ENCODE peak calls at places on chromosome 21, in five cellular contexts. L is K562, M is SK-N-SH, Z is GM12878, C is HepG2. R is an unnamed sample.

GRCh38 chr21:23699402-23699801 is 1907.9 kb downstream of the MRPL39 start:
- DNase-seq in Z (no peak), M (no peak), C (no peak), L (no peak), R (no peak)

GRCh38 chr21:32977216-32977615 is 48.5 kb upstream of the OLIG2 start:
- DNase-seq in C (no peak), Z (no peak), M (no peak), L (no peak), R (no peak)

GRCh38 chr21:38416791-38417190 is 81.5 kb downstream of the ERG start:
- DNase-seq in L (no peak), C (no peak), Z (no peak), M (no peak), R (no peak)

GRCh38 chr21:29661672-29662442 is 277.9 kb downstream of the GRIK1 start:
- DNase-seq in M (no peak), L (no peak), C (no peak), Z (no peak), R (no peak)

GRCh38 chr21:27112186-27112585 is 145.3 kb upstream of the ADAMTS5 start:
- DNase-seq in M (no peak), L (no peak), Z (no peak), C (no peak), R (no peak)

GRCh38 chr21:26844258-26845065 is 747 bp downstream of the ADAMTS1 start:
- DNase-seq in L (no peak), C (no peak), Z (no peak), M (peak), R (peak)

GRCh38 chr21:8989261-8989882 is 1532.0 kb upstream of the TPTE start:
- DNase-seq in L (peak), M (no peak), C (peak), Z (no peak), R (no peak)

GRCh38 chr21:41133896-41134522 is 34.0 kb upstream of the BACE2 start:
- DNase-seq in Z (no peak), L (peak), M (peak), C (peak), R (peak)

GRCh38 chr21:38721983-38722382 is 83.7 kb upstream of the ETS2 start:
- DNase-seq in C (no peak), Z (no peak), M (no peak), L (no peak), R (no peak)

GRCh38 chr21:22096314-22096713 is 1098.1 kb downstream of the NCAM2 start:
- DNase-seq in M (no peak), Z (no peak), C (no peak), L (no peak), R (no peak)

GRCh38 chr21:26732442-26733221 is 112.6 kb downstream of the ADAMTS1 start:
- DNase-seq in Z (no peak), M (peak), L (peak), C (peak), R (peak)

GRCh38 chr21:40457741-40458140 is 389.2 kb downstream of the DSCAM start:
- DNase-seq in L (no peak), Z (no peak), C (no peak), M (no peak), R (no peak)

GRCh38 chr21:38768385-38769071 is 37.2 kb upstream of the ETS2 start:
- DNase-seq in Z (no peak), C (no peak), M (no peak), L (no peak), R (no peak)

GRCh38 chr21:29174607-29175013 is 44.2 kb downstream of the MAP3K7CL start:
- DNase-seq in Z (no peak), C (no peak), L (no peak), M (no peak), R (no peak)

GRCh38 chr21:38165466-38166213 is 91.2 kb upstream of the KCNJ15 start:
- DNase-seq in Z (no peak), C (no peak), L (no peak), M (peak), R (no peak)

GRCh38 chr21:26916799-26917198 is 50.1 kb downstream of the ADAMTS5 start:
- DNase-seq in Z (no peak), M (no peak), C (no peak), L (no peak), R (no peak)

GRCh38 chr21:30044447-30045064 is 104.8 kb upstream of the GRIK1 start:
- DNase-seq in L (peak), C (peak), Z (no peak), M (peak), R (peak)

GRCh38 chr21:15732290-15732995 is 2.7 kb downstream of the USP25 start:
- DNase-seq in M (no peak), C (peak), Z (peak), L (peak), R (no peak)

GRCh38 chr21:15060776-15061175 is 4.0 kb downstream of the NRIP1 start:
- DNase-seq in C (no peak), L (peak), Z (no peak), M (no peak), R (no peak)

GRCh38 chr21:39911792-39912191 is 44.6 kb downstream of the PCP4 start:
- DNase-seq in M (no peak), L (no peak), C (no peak), Z (no peak), R (no peak)

GRCh38 chr21:37557261-37557950 is 190.8 kb downstream of the DYRK1A start:
- DNase-seq in L (no peak), C (peak), Z (peak), M (no peak), R (no peak)

GRCh38 chr21:26194811-26195251 is 24.3 kb upstream of the APP start:
- DNase-seq in Z (no peak), L (no peak), C (no peak), M (no peak), R (no peak)

GRCh38 chr21:26194326-26194725 is 23.8 kb upstream of the APP start:
- DNase-seq in C (no peak), M (no peak), Z (no peak), L (no peak), R (no peak)

GRCh38 chr21:42350271-42350885 is 416 bp downstream of the TFF2 start:
- DNase-seq in M (no peak), L (no peak), Z (no peak), C (no peak), R (no peak)

GRCh38 chr21:39667353-39667891 is 54.7 kb downstream of the B3GALT5 start:
- DNase-seq in C (no peak), Z (no peak), L (no peak), M (no peak), R (no peak)

GRCh38 chr21:29487154-29487553 is 188.4 kb downstream of the BACH1 start:
- DNase-seq in Z (no peak), M (no peak), L (no peak), C (no peak), R (no peak)

GRCh38 chr21:32533611-32534010 is 51.7 kb downstream of the TCP10L start:
- DNase-seq in L (no peak), M (no peak), Z (no peak), C (no peak), R (no peak)

GRCh38 chr21:23960769-23961168 is 1646.5 kb downstream of the MRPL39 start:
- DNase-seq in M (no peak), L (no peak), Z (no peak), C (no peak), R (no peak)

GRCh38 chr21:41926068-41926806 is 27.6 kb downstream of the C2CD2 start:
- DNase-seq in Z (peak), L (no peak), C (peak), M (no peak), R (no peak)

GRCh38 chr21:39908265-39908923 is 41.2 kb downstream of the PCP4 start:
- DNase-seq in C (no peak), L (peak), M (no peak), Z (no peak), R (no peak)

GRCh38 chr21:34730756-34731445 is 62.1 kb downstream of the CLIC6 start:
- DNase-seq in C (no peak), Z (no peak), L (no peak), M (no peak), R (no peak)

GRCh38 chr21:17441370-17441769 is 71.5 kb upstream of the CXADR start:
- DNase-seq in M (no peak), Z (no peak), C (peak), L (no peak), R (no peak)

GRCh38 chr21:42238185-42238934 is 19.4 kb downstream of the ABCG1 start:
- DNase-seq in L (no peak), Z (peak), M (no peak), C (no peak), R (no peak)

GRCh38 chr21:41010981-41011380 is 157.0 kb upstream of the BACE2 start:
- DNase-seq in L (no peak), M (no peak), Z (no peak), C (no peak), R (no peak)

GRCh38 chr21:31347435-31348032 is 3.5 kb upstream of the TIAM1 start:
- DNase-seq in C (peak), Z (no peak), M (peak), L (peak), R (peak)
- TF ChIP-seq FOXM1 in C (no peak), Z (no peak), M (no peak), L (no peak), R (no peak)

GRCh38 chr21:36511484-36512227 is 31.7 kb upstream of the CLDN14 start:
- DNase-seq in C (no peak), Z (no peak), L (no peak), M (no peak), R (no peak)
- TF ChIP-seq FOXM1 in C (no peak), Z (no peak), L (no peak), M (no peak), R (no peak)

GRCh38 chr21:43874085-43874785 is 9.2 kb downstream of the AGPAT3 start:
- DNase-seq in L (no peak), C (no peak), M (no peak), Z (no peak), R (no peak)

GRCh38 chr21:43871487-43871886 is 6.5 kb downstream of the AGPAT3 start:
- DNase-seq in L (no peak), Z (no peak), M (no peak), C (no peak), R (no peak)

GRCh38 chr21:43876605-43877004 is 11.6 kb downstream of the AGPAT3 start:
- DNase-seq in C (no peak), M (no peak), L (no peak), Z (no peak), R (no peak)

GRCh38 chr21:43872549-43873198 is 7.7 kb downstream of the AGPAT3 start:
- DNase-seq in M (no peak), Z (no peak), C (no peak), L (no peak), R (no peak)

DNA sequence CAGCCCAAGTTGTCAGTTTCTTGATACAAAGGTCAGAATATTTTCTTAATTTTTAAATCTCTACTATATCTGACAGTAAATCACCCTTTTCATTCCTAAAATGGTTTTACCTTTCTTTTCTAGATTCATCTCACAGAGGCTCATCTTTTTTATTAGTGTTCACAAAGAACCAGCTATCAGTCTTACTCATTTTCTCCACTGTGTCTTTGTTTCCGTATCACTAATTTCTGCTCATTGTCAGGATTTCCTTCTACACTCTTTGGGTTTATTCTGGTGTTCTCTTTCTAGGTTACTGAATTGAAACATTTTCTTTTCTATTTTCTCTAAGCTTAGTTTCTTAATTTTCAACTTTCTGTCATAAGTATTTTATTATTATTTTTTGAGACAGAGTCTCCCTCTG is 8.7 kb downstream of the AGPAT3 start:
- DNase-seq in M (no peak), Z (no peak), C (no peak), L (no peak), R (no peak)
- TF ChIP-seq FOXM1 in M (no peak), Z (no peak), C (no peak), L (no peak), R (no peak)

GRCh38 chr21:43644609-43645008 is 14.7 kb downstream of the HSF2BP start:
- DNase-seq in C (no peak), M (no peak), L (no peak), Z (no peak), R (no peak)
- TF ChIP-seq FOXM1 in C (no peak), M (no peak), L (no peak), Z (no peak), R (no peak)

GRCh38 chr21:46438241-46438640 is 20.4 kb upstream of the DIP2A start:
- DNase-seq in M (no peak), L (no peak), C (no peak), Z (no peak), R (no peak)
- TF ChIP-seq FOXM1 in M (no peak), L (no peak), C (no peak), Z (no peak), R (no peak)

GRCh38 chr21:28148400-28149064 is 844.1 kb downstream of the LTN1 start:
- DNase-seq in L (no peak), Z (no peak), C (no peak), M (no peak), R (no peak)
- TF ChIP-seq FOXM1 in L (no peak), Z (no peak), C (no peak), M (no peak), R (no peak)

DNA sequence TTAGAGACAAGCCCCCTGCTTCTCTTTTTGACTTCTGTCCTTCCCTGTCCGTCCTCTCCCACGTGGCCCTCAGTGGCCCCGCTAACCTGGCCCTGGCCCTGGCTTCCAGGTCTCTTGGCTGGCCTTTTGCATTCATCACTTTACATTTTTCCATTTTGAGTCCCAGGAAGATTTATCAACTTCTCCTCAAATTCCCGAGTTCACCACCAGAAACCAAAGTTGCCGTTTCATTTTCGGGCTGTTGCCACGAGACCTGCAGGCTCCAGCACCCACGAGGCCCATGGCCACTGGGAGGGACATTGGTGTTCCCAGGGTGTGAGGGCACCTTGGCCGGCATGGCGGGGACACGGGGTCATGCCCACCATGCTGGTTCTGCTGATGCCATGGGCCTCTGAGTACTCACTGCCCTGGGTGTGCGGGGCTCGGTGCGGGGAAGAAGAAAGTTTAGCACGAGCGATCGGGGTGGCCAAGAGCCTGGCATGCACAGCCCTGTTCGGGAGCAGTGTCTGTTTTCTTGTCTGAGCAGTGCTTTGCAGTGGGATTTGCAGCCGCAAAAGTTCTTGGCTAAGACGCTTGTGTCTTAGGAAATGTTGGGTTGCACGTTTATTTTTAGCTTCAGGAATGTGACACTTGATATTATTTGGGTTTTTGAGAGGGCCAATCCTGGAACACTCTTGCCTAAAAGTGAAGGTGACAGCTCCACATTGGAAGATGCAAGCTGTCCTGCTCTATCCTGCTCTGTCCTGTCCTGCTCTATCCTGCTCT is 40.4 kb upstream of the ADARB1 start:
- DNase-seq in C (no peak), M (no peak), L (no peak), Z (no peak), R (no peak)
- TF ChIP-seq FOXM1 in C (no peak), M (no peak), L (no peak), Z (no peak), R (no peak)

GRCh38 chr21:43370888-43371570 is 55.9 kb downstream of the SIK1 start:
- DNase-seq in C (no peak), M (no peak), Z (no peak), L (no peak), R (no peak)
- TF ChIP-seq FOXM1 in C (no peak), M (no peak), Z (no peak), L (no peak), R (no peak)

GRCh38 chr21:45877821-45878469 is 103.6 kb upstream of the COL6A1 start:
- DNase-seq in Z (no peak), M (peak), C (no peak), L (no peak), R (no peak)
- TF ChIP-seq FOXM1 in Z (no peak), M (no peak), C (no peak), L (no peak), R (no peak)

R was measured in HEK293T.